ENCODE peak calls at places on chromosomes 1 and 21, in seven cellular contexts. X, I, F, B, N, Y and O are unnamed samples.

GRCh38 chr1:3640113-3640932 is 9.6 kb downstream of the WRAP73 start:
- ATAC-seq in X (no peak), I (no peak), F (no peak), B (no peak), N (no peak), Y (no peak), O (no peak)

GRCh38 chr1:112637257-112638108 is 17.9 kb downstream of the CAPZA1 start:
- ATAC-seq in X (peak), I (no peak), F (no peak), B (peak), N (no peak), Y (no peak), O (no peak)

GRCh38 chr1:974293-974640 is 7.6 kb downstream of the PERM1 start:
- ATAC-seq in X (no peak), I (no peak), F (no peak), B (no peak), N (no peak), Y (no peak), O (no peak)

GRCh38 chr1:12714710-12715500 is 1.0 kb upstream of the AADACL3 start:
- ATAC-seq in X (no peak), I (no peak), F (no peak), B (no peak), N (no peak), Y (no peak), O (no peak)

GRCh38 chr1:40750326-40750975 is 33.1 kb upstream of the KCNQ4 start:
- ATAC-seq in X (no peak), I (no peak), F (no peak), B (no peak), N (no peak), Y (no peak), O (no peak)

GRCh38 chr1:150765229-150765976 is at the start of gene CTSS:
- ATAC-seq in X (peak), I (peak), F (peak), B (peak), N (peak), Y (peak), O (peak)

GRCh38 chr1:4048076-4048475 is 148.0 kb upstream of the C1orf174 start:
- ATAC-seq in X (no peak), I (no peak), F (no peak), B (no peak), N (no peak), Y (no peak), O (no peak)

GRCh38 chr1:93969887-93970286 is 60.7 kb upstream of the GCLM start:
- ATAC-seq in X (no peak), I (no peak), F (no peak), B (no peak), N (no peak), Y (no peak), O (no peak)

GRCh38 chr1:202438393-202439174 is 90.1 kb downstream of the PPP1R12B start:
- ATAC-seq in X (no peak), I (no peak), F (no peak), B (no peak), N (no peak), Y (no peak), O (no peak)

GRCh38 chr1:205693421-205693991 is 13.2 kb upstream of the SLC45A3 start:
- ATAC-seq in X (peak), I (no peak), F (peak), B (peak), N (no peak), Y (no peak), O (no peak)

GRCh38 chr1:28370220-28371010 is 875 bp downstream of the PHACTR4 start:
- ATAC-seq in X (peak), I (peak), F (peak), B (peak), N (peak), Y (peak), O (peak)

GRCh38 chr1:245810181-245810727 is 655.5 kb downstream of the KIF26B start:
- ATAC-seq in X (peak), I (no peak), F (no peak), B (no peak), N (no peak), Y (no peak), O (no peak)

GRCh38 chr1:38475624-38476005 is 384.0 kb downstream of the RRAGC start:
- ATAC-seq in X (no peak), I (no peak), F (no peak), B (no peak), N (no peak), Y (no peak), O (no peak)

GRCh38 chr1:6545276-6545934 is 8.9 kb downstream of the NOL9 start:
- ATAC-seq in X (no peak), I (peak), F (peak), B (no peak), N (no peak), Y (peak), O (peak)

GRCh38 chr1:102628008-102628736 is 480.1 kb downstream of the COL11A1 start:
- ATAC-seq in X (peak), I (no peak), F (no peak), B (no peak), N (no peak), Y (no peak), O (no peak)

GRCh38 chr1:16605213-16605525 is 8.2 kb downstream of the NBPF1 start:
- ATAC-seq in X (no peak), I (no peak), F (no peak), B (no peak), N (no peak), Y (no peak), O (no peak)

GRCh38 chr1:183251101-183251958 is 65.3 kb downstream of the LAMC2 start:
- ATAC-seq in X (no peak), I (no peak), F (no peak), B (no peak), N (no peak), Y (no peak), O (no peak)

GRCh38 chr1:150789396-150789795 is 18.7 kb downstream of the CTSK start:
- ATAC-seq in X (no peak), I (no peak), F (no peak), B (peak), N (peak), Y (no peak), O (no peak)

GRCh38 chr21:28239345-28239744 is 753.3 kb downstream of the LTN1 start:
- ATAC-seq in X (no peak), I (no peak), F (no peak), B (no peak), N (peak), Y (no peak), O (no peak)

GRCh38 chr1:155569988-155570592 is 7.5 kb upstream of the ASH1L start:
- ATAC-seq in X (no peak), I (no peak), F (no peak), B (no peak), N (peak), Y (no peak), O (peak)

GRCh38 chr1:77416692-77417450 is 135.1 kb downstream of the AK5 start:
- ATAC-seq in X (peak), I (no peak), F (no peak), B (no peak), N (no peak), Y (no peak), O (no peak)

GRCh38 chr1:214281902-214282695 is 1.1 kb downstream of the SMYD2 start:
- ATAC-seq in X (peak), I (no peak), F (no peak), B (peak), N (peak), Y (no peak), O (no peak)

GRCh38 chr1:247496581-247497285 is 38.8 kb upstream of the OR2B11 start:
- ATAC-seq in X (no peak), I (no peak), F (no peak), B (no peak), N (no peak), Y (no peak), O (no peak)

GRCh38 chr1:119075614-119076013 is 64.8 kb downstream of the WARS2 start:
- ATAC-seq in X (no peak), I (no peak), F (no peak), B (no peak), N (peak), Y (no peak), O (no peak)

GRCh38 chr1:233300326-233300725 is 4.8 kb upstream of the PCNX2 start:
- ATAC-seq in X (no peak), I (no peak), F (no peak), B (no peak), N (no peak), Y (no peak), O (no peak)

GRCh38 chr1:194279975-194280374 is 1093.6 kb upstream of the B3GALT2 start:
- ATAC-seq in X (no peak), I (no peak), F (no peak), B (no peak), N (no peak), Y (no peak), O (no peak)

GRCh38 chr1:2495026-2495425 is 18.9 kb downstream of the PLCH2 start:
- ATAC-seq in X (no peak), I (no peak), F (no peak), B (no peak), N (no peak), Y (no peak), O (no peak)

GRCh38 chr1:235857756-235858155 is 8.9 kb downstream of the LYST start:
- ATAC-seq in X (no peak), I (no peak), F (no peak), B (no peak), N (no peak), Y (no peak), O (peak)

GRCh38 chr1:116817582-116818064 is 63.4 kb downstream of the CD2 start:
- ATAC-seq in X (peak), I (peak), F (peak), B (peak), N (no peak), Y (peak), O (peak)

GRCh38 chr1:113046569-113046968 is 26.4 kb upstream of the LRIG2 start:
- ATAC-seq in X (no peak), I (no peak), F (peak), B (peak), N (no peak), Y (peak), O (peak)

GRCh38 chr1:219528633-219529032 is 84.3 kb downstream of the ZC3H11B start:
- ATAC-seq in X (no peak), I (no peak), F (no peak), B (no peak), N (no peak), Y (no peak), O (no peak)

GRCh38 chr1:3874736-3875135 is 17.5 kb downstream of the DFFB start:
- ATAC-seq in X (no peak), I (no peak), F (no peak), B (no peak), N (no peak), Y (no peak), O (no peak)

GRCh38 chr1:164495915-164496314 is 63.1 kb upstream of the PBX1 start:
- ATAC-seq in X (no peak), I (no peak), F (no peak), B (no peak), N (no peak), Y (no peak), O (no peak)

GRCh38 chr1:151347523-151348246 is 633 bp upstream of the RFX5 start:
- ATAC-seq in X (no peak), I (no peak), F (no peak), B (no peak), N (no peak), Y (no peak), O (no peak)

GRCh38 chr21:45256912-45257672 is 30.6 kb downstream of the POFUT2 start:
- ATAC-seq in X (peak), I (no peak), F (peak), B (peak), N (peak), Y (peak), O (peak)

GRCh38 chr1:248611883-248612282 is 14.4 kb upstream of the OR2T10 start:
- ATAC-seq in X (no peak), I (no peak), F (no peak), B (no peak), N (no peak), Y (peak), O (peak)

GRCh38 chr1:178283409-178283808 is 189.5 kb downstream of the RASAL2 start:
- ATAC-seq in X (no peak), I (no peak), F (no peak), B (peak), N (no peak), Y (no peak), O (no peak)